ENCODE peak calls at places on chromosome 3, in five cellular contexts. J is GM23338, N is MM.1S, L is SK-N-SH, T is GM23248. R is an unnamed sample. For H3F3A, the result is how much of the 10 kb centered on the place peaks cover.

GRCh38 chr3:159837725-159838124 is 150.9 kb upstream of the IL12A start:
- DNase-seq in J (no peak), N (no peak), L (no peak), T (no peak), R (no peak)

GRCh38 chr3:112464264-112464663 is 35.0 kb downstream of the BTLA start:
- DNase-seq in J (no peak), N (peak), L (no peak), T (no peak), R (no peak)

GRCh38 chr3:64454179-64454578 is 228.9 kb upstream of the PRICKLE2 start:
- DNase-seq in J (no peak), N (no peak), L (no peak), T (peak), R (no peak)

GRCh38 chr3:169676925-169677537 is 13.5 kb upstream of the MECOM start:
- DNase-seq in J (no peak), N (no peak), L (no peak), T (no peak), R (no peak)

GRCh38 chr3:52278510-52279069 is at the start of gene WDR82:
- DNase-seq in J (peak), N (peak), L (peak), T (peak), R (peak)

GRCh38 chr3:195119461-195120198 is 151.3 kb downstream of the XXYLT1 start:
- DNase-seq in J (peak), N (no peak), L (no peak), T (no peak), R (peak)

GRCh38 chr3:79543618-79544017 is 224.2 kb downstream of the ROBO1 start:
- DNase-seq in J (no peak), N (peak), L (no peak), T (no peak), R (no peak)

GRCh38 chr3:46703013-46703520 is 1.9 kb downstream of the TMIE start:
- DNase-seq in J (no peak), N (no peak), L (no peak), T (no peak), R (no peak)

GRCh38 chr3:46314517-46314916 is 39.4 kb upstream of the CCR2 start:
- DNase-seq in J (no peak), N (peak), L (no peak), T (no peak), R (no peak)

GRCh38 chr3:127105587-127105986 is 87.3 kb upstream of the PRR23E start:
- DNase-seq in J (peak), N (no peak), L (no peak), T (no peak), R (no peak)

GRCh38 chr3:117303446-117303845 is 593.9 kb downstream of the TUSC7 start:
- DNase-seq in J (no peak), N (no peak), L (no peak), T (peak), R (no peak)

GRCh38 chr3:42730294-42730693 is 27.7 kb upstream of the HHATL start:
- DNase-seq in J (no peak), N (no peak), L (no peak), T (no peak), R (no peak)

GRCh38 chr3:42730706-42731420 is 28.3 kb upstream of the HHATL start:
- DNase-seq in J (no peak), N (no peak), L (no peak), T (no peak), R (no peak)

GRCh38 chr3:42732196-42732828 is 29.7 kb upstream of the HHATL start:
- DNase-seq in J (no peak), N (no peak), L (no peak), T (no peak), R (no peak)

GRCh38 chr3:42732829-42733459 is 30.3 kb upstream of the HHATL start:
- DNase-seq in J (peak), N (no peak), L (no peak), T (no peak), R (no peak)

DNA sequence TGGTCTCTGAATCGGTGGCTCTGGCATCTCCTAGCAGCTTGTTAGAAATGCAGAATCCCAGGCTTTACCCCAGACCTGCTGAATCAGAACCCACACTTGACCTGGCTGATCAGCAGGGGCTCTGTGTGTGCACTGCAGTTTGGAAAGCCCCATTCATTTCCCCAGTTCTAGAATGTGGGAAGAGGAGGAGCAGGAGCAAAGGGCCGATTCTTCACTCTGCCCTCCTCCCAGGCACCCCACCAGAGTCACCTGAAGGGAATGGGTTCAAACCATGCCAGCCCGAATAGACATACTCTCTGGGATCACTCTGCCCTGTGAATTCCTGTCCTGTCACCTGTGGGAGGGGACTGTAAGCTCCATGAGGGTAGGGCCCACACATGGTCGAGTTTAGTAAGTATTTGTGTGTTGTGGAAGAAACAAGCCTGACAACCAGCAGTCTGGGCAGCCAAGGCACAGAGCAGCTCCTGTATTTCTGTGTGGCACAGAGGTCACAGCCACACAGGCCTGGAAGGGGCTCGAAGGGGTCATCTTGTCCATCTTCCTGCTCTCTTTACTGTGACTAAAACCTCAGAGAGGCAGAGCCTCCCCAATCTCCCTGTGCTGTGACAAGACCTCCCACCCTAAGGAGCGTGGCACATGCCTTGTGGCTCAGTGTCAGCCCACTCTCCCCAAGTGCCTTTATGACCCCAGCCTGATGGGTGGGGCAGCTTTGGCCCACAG is 29.0 kb upstream of the HHATL start:
- DNase-seq in J (no peak), N (no peak), L (no peak), T (no peak), R (no peak)
- H3K27ac ChIP-seq in J (no peak), N (no peak), L (no peak), T (no peak), R (no peak)

GRCh38 chr3:158770254-158771017 is 31.4 kb upstream of the MFSD1 start:
- DNase-seq in J (no peak), N (peak), L (no peak), T (peak), R (peak)
- H3K4me2 ChIP-seq in J (no peak), N (peak), L (peak), T (peak), R (peak)

GRCh38 chr3:100263583-100263982 is 2.8 kb downstream of the TBC1D23 start:
- DNase-seq in J (no peak), N (no peak), L (no peak), T (peak), R (no peak)
- H3F3A ChIP-seq in J (under half), N (under half), L (under half), T (under half), R (under half)

GRCh38 chr3:49313902-49314676 is 25.8 kb downstream of the USP4 start:
- DNase-seq in J (no peak), N (no peak), L (no peak), T (peak), R (no peak)

GRCh38 chr3:49311283-49311682 is 28.6 kb downstream of the USP4 start:
- DNase-seq in J (peak), N (no peak), L (no peak), T (no peak), R (no peak)

GRCh38 chr3:49316696-49317457 is 23.0 kb downstream of the USP4 start:
- DNase-seq in J (no peak), N (no peak), L (no peak), T (no peak), R (no peak)
- H3K27ac ChIP-seq in J (no peak), N (no peak), L (no peak), T (no peak), R (no peak)

GRCh38 chr3:38643090-38643489 is 6.4 kb downstream of the SCN5A start:
- DNase-seq in J (no peak), N (no peak), L (peak), T (no peak), R (no peak)

GRCh38 chr3:38638354-38638753 is 11.1 kb downstream of the SCN5A start:
- DNase-seq in J (no peak), N (no peak), L (no peak), T (no peak), R (no peak)

GRCh38 chr3:38641461-38642110 is 7.9 kb downstream of the SCN5A start:
- DNase-seq in J (no peak), N (no peak), L (no peak), T (no peak), R (no peak)

GRCh38 chr3:38643592-38643991 is 5.9 kb downstream of the SCN5A start:
- DNase-seq in J (no peak), N (no peak), L (peak), T (no peak), R (no peak)

DNA sequence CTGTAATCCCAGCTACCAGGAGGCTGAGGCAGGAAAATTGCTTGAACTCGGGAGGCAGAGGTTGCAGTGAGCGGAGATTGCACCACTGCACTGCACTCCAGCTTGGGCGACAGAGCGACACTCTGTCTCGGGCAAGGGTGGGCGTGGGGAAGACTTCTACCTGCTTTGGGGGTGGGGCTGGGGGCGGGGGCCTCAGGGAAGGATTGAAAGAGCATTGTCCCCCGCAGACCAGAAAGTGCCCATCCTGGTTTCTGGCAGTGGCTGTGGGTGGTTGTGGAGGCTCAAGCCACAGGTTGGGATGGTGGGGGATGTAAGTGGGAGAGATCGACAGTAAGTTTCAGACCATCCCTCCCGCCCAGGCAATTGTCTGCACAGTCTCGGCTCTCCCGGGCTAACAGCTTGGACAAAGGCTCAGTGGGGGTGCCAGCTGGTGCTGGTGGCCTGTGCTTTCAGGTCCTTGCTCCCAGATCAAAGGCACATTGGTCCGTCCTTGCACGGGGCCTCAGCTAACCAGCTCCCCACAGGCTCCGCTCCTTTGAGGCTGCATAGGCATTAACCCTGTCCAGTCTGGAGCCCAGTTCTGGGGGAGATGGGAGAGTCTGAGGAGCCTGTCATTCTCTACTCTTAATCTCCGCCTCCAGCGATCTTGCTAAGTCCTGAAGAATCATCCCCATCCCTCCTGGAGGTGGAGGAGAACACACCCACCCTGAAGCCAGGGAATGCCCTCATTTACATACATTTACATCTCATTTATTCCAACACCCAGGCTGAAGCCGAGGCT is 8.6 kb downstream of the SCN5A start:
- DNase-seq in J (peak), N (no peak), L (no peak), T (no peak), R (no peak)
- H3K4me2 ChIP-seq in J (peak), N (no peak), L (no peak), T (no peak), R (no peak)

DNA sequence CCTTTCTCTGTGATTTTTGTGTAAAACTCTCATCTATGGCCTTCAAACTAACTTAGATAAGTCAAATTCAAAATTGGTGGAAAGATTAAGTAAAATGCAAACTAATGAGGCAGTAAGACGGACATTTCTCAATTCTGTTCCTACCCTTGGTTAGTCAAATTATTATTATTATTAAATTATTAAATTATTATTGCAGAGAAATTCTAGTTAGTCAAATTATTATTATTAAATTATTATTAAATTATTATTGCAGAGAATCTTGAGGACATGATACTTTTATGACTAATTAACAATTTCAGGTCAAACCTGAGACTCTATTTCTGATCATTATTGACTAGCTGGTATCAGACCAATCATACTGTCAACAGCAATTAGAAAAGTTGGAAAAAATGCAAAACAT is 845.0 kb upstream of the NECTIN3 start:
- DNase-seq in J (no peak), N (no peak), L (no peak), T (no peak), R (no peak)
- H3F3A ChIP-seq in J (under half), N (under half), L (under half), T (under half), R (under half)

DNA sequence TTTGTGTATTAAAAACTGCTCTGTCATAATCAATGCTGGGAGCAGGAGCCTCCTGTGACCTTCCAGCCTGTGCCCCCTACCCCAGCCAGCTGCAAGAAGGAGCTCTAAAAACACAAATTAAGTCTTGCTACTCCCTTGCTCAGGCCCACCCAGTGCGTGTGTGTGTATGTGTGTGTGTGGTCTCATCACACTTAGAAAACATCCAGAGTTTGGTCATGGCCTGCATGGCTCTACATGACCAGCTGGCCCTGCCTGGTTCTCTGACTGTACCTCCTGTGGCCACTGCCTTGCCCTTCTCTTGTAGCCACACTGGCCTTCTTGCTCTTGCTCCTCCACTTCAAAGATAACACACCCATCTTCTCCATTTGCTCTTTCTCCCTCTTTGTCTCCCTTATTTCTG is 13.7 kb downstream of the P2RY14 start:
- DNase-seq in J (no peak), N (no peak), L (no peak), T (no peak), R (no peak)
- H3K27ac ChIP-seq in J (no peak), N (no peak), L (no peak), T (no peak), R (no peak)

DNA sequence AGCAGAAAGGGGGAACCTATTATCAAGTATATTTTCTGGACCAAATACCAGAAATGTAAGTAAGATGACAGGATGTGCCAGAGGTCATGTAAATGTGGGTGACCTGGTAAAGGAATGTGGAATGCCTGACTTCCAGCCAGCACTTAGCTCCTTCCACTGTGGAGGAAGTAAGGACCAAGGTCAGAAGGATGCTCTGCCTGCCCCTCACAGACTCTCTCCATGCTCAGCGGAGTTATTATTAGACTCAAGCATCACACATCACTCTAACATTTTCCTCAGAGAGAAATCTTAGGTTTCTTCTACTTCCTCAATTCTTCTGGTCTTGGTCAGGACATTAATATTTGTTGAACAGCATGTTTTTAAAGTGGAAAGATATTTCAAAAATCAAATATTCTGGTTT is 231.4 kb upstream of the WNT5A start:
- DNase-seq in J (no peak), N (no peak), L (peak), T (peak), R (no peak)
- H3K4me2 ChIP-seq in J (no peak), N (no peak), L (peak), T (peak), R (no peak)

GRCh38 chr3:147383617-147384016 is 22.7 kb downstream of the ZIC4 start:
- DNase-seq in J (peak), N (no peak), L (no peak), T (no peak), R (no peak)

GRCh38 chr3:147384210-147385058 is 21.9 kb downstream of the ZIC4 start:
- DNase-seq in J (peak), N (no peak), L (no peak), T (no peak), R (no peak)

GRCh38 chr3:147387550-147388394 is 18.6 kb downstream of the ZIC4 start:
- DNase-seq in J (peak), N (no peak), L (no peak), T (no peak), R (no peak)

GRCh38 chr3:147388395-147389264 is 17.7 kb downstream of the ZIC4 start:
- DNase-seq in J (peak), N (no peak), L (no peak), T (no peak), R (no peak)

GRCh38 chr3:147385059-147386012 is 21.0 kb downstream of the ZIC4 start:
- DNase-seq in J (peak), N (no peak), L (no peak), T (no peak), R (no peak)
- H3F3A ChIP-seq in J (under half), N (under half), L (under half), T (under half), R (under half)

GRCh38 chr3:172913911-172914730 is 163.6 kb downstream of the ECT2 start:
- DNase-seq in J (no peak), N (peak), L (no peak), T (no peak), R (no peak)
- H3K27ac ChIP-seq in J (no peak), N (no peak), L (no peak), T (no peak), R (no peak)

R was measured in PC-9.